ENCODE peak calls at places on chromosomes 7 and 10, in eight cellular contexts. E is cardiac muscle cell, W is psoas muscle, V is brain microvascular endothelial cell, L is astrocyte of the cerebellum, O is sigmoid colon, R is ovary, X is PC-3. F is an unnamed sample.

GRCh38 chr10:98170249-98171117 is 36.0 kb downstream of the R3HCC1L start:
- DNase-seq in E (peak), R (no peak), X (peak), W (no peak), L (peak), V (peak), O (no peak), F (peak)

GRCh38 chr10:69088801-69089501 is 1.0 kb downstream of the SRGN start:
- DNase-seq in W (no peak), X (peak), O (no peak), L (no peak), V (peak), R (no peak), E (peak), F (no peak)

GRCh38 chr7:101237206-101238067 is at the start of gene CLDN15:
- DNase-seq in L (no peak), O (peak), E (peak), X (no peak), R (peak), W (peak), V (peak), F (no peak)

GRCh38 chr7:120741371-120742042 is 116.4 kb downstream of the TSPAN12 start:
- DNase-seq in E (no peak), X (no peak), V (no peak), L (no peak), O (no peak), R (no peak), W (no peak), F (no peak)

GRCh38 chr7:108557191-108557590 is 12.3 kb downstream of the THAP5 start:
- DNase-seq in O (no peak), L (no peak), V (no peak), R (no peak), E (no peak), W (no peak), X (no peak), F (no peak)

GRCh38 chr10:114304566-114305421 is 65.7 kb downstream of the VWA2 start:
- DNase-seq in O (peak), V (no peak), R (peak), W (no peak), E (no peak), X (peak), L (no peak), F (peak)

GRCh38 chr7:37899712-37900247 is 16.8 kb downstream of the SFRP4 start:
- DNase-seq in X (peak), E (no peak), V (no peak), R (no peak), W (no peak), L (no peak), O (no peak), F (no peak)

GRCh38 chr10:28949005-28950004 is 272.0 kb downstream of the BAMBI start:
- DNase-seq in X (no peak), L (no peak), O (no peak), V (no peak), E (no peak), R (no peak), W (no peak), F (no peak)

GRCh38 chr7:121447191-121447920 is 51.2 kb upstream of the FAM3C start:
- DNase-seq in V (no peak), E (no peak), W (no peak), L (no peak), R (no peak), X (no peak), O (no peak), F (no peak)

GRCh38 chr10:33743429-33743857 is 409.0 kb upstream of the NRP1 start:
- DNase-seq in E (no peak), O (no peak), V (no peak), W (no peak), X (no peak), R (no peak), L (no peak), F (no peak)

GRCh38 chr10:101080933-101081546 is 19.3 kb downstream of the KAZALD1 start:
- DNase-seq in E (peak), R (no peak), O (no peak), V (no peak), X (peak), L (no peak), W (no peak), F (peak)

GRCh38 chr10:58258977-58259692 is 8.6 kb downstream of the IPMK start:
- DNase-seq in O (no peak), L (no peak), V (no peak), E (no peak), W (no peak), R (no peak), X (peak), F (no peak)
- TF ChIP-seq CTCF in O (no peak), L (peak), V (peak), E (no peak), W (no peak), R (no peak), X (peak), F (no peak)

GRCh38 chr7:29609162-29610030 is 45.8 kb downstream of the PRR15 start:
- DNase-seq in E (peak), X (peak), W (no peak), O (no peak), R (no peak), V (no peak), L (no peak), F (no peak)
- TF ChIP-seq CTCF in E (peak), X (peak), W (peak), O (peak), R (no peak), V (peak), L (peak), F (peak)

DNA sequence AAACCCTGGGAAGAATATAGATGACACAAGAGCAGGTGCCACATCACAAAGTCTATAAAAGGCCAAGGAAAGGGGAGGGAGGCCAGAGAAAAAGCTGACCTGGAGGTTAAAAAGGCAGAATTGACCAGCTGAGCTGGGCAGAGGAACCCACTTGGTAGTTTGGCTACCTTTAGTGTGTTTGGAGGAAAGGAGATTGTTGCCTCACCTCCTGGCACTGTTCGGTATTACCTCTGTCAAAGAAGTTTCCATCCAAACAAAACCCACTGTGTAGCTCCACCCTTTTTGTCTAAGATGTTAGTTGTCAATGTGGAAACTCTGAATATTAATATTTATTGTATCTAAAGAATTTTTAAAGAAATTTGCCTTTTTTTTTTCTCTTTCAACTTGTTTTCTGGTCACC is 23.4 kb downstream of the ENTPD7 start:
- DNase-seq in O (no peak), V (no peak), E (no peak), W (no peak), R (no peak), X (peak), L (no peak), F (no peak)
- TF ChIP-seq CTCF in O (no peak), V (peak), E (peak), W (no peak), R (no peak), X (peak), L (peak), F (peak)

DNA sequence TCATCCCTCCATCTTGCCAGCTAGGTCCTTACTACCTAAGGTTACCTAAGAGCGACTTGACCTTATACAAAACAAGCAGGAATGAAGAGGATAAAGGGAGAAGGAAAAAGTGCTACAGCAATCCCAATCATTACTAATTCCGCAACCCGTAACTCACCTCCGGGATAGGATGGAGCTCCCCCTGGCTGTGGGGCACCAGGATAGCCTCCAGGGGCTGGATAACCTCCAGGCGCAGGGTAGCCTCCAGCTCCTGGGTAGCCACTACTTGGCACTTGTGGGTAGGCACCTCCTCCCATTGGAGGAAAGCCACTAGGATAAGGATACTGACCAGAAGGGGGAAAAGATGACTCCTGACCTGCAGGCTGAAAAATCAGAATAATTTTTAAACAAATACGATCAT is 15.8 kb downstream of the ANXA7 start:
- DNase-seq in O (no peak), L (no peak), X (peak), V (no peak), R (no peak), W (no peak), E (no peak), F (no peak)
- TF ChIP-seq CTCF in O (no peak), L (no peak), X (peak), V (peak), R (no peak), W (peak), E (peak), F (peak)

DNA sequence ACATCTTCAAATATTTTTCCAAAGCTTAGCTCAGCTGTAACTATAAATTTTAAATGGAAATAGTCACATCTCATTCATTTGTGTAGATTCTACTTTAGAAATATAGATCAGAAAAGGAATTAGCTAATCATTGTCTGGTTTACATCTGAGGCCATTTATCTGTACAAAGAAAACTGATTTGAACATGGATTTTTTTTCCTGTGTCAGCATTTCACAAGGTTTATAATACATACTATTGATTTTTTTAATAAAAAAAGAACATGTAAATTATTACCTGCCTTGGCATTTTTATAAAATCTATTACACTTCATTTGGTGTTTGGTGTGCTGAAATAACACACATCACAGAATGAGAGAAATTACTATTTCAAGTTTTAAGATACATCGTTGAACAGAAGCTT is 3.5 kb upstream of the GPR37 start:
- DNase-seq in V (no peak), L (no peak), O (no peak), X (no peak), W (no peak), R (no peak), E (no peak), F (no peak)
- TF ChIP-seq CTCF in V (no peak), L (no peak), O (no peak), X (no peak), W (no peak), R (no peak), E (no peak), F (no peak)

GRCh38 chr10:2051108-2051507 is 313.8 kb upstream of the ADARB2 start:
- DNase-seq in E (no peak), V (no peak), L (no peak), R (no peak), X (no peak), O (no peak), W (no peak), F (no peak)

GRCh38 chr10:2054728-2055127 is 317.4 kb upstream of the ADARB2 start:
- DNase-seq in O (no peak), R (no peak), W (no peak), X (no peak), L (no peak), V (no peak), E (no peak), F (no peak)

GRCh38 chr10:2048337-2048973 is 311.1 kb upstream of the ADARB2 start:
- DNase-seq in X (no peak), W (no peak), E (no peak), V (no peak), R (no peak), L (no peak), O (no peak), F (no peak)

GRCh38 chr10:2049560-2049959 is 312.2 kb upstream of the ADARB2 start:
- DNase-seq in W (no peak), R (no peak), O (no peak), X (no peak), E (no peak), V (no peak), L (no peak), F (no peak)
- TF ChIP-seq CTCF in W (no peak), R (no peak), O (no peak), X (no peak), E (no peak), V (no peak), L (no peak), F (no peak)

GRCh38 chr7:26441640-26442277 is 150.1 kb downstream of the SNX10 start:
- DNase-seq in X (no peak), W (no peak), O (no peak), R (no peak), E (no peak), L (no peak), V (no peak), F (no peak)

GRCh38 chr7:26439502-26440252 is 148.0 kb downstream of the SNX10 start:
- DNase-seq in W (no peak), O (no peak), R (no peak), E (no peak), X (no peak), V (no peak), L (no peak), F (no peak)

GRCh38 chr7:26440253-26440992 is 148.8 kb downstream of the SNX10 start:
- DNase-seq in W (no peak), E (no peak), O (no peak), R (no peak), V (no peak), L (no peak), X (no peak), F (no peak)

GRCh38 chr7:26443006-26443405 is 151.3 kb downstream of the SNX10 start:
- DNase-seq in W (no peak), R (no peak), V (no peak), E (no peak), L (no peak), O (no peak), X (no peak), F (no peak)

DNA sequence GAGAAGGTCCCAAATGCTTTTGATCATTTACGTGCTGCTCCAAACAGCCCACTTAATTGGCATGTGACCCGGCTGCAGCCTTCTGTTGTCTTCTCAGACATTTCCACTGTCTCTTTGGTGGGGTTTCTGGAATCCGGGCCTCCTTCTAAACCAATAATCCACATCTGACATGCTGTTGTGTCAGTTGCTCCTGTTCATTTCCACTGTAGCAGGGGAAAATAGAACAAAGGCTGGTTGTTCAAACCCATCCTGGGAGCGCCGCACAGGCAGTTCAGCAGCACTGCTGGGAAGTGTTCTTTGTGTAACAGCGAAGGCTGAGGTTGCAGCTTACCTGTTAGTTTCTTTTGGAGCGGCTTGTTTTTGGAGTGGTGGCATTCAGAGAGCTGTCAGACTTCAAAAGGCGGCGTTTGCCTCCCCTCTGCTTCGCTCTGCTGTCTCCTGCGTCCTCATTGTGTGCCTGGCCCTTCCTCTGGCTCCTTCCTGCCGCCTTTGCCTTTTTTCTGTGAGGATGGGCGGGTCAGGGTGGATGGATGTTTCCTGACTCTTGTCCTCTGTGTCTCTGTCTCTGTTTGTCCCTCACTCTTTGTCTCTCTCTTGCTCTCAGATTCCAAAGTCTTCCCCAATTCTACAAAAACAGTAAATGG is 149.5 kb downstream of the SNX10 start:
- DNase-seq in O (no peak), E (no peak), R (no peak), W (no peak), V (no peak), L (no peak), X (no peak), F (no peak)
- TF ChIP-seq CTCF in O (no peak), E (no peak), R (no peak), W (no peak), V (no peak), L (no peak), X (no peak), F (no peak)

GRCh38 chr7:34365011-34365410 is 293.0 kb upstream of the NPSR1 start:
- DNase-seq in E (no peak), O (no peak), X (no peak), V (no peak), R (no peak), L (no peak), W (no peak), F (no peak)
- TF ChIP-seq CTCF in E (no peak), O (no peak), X (no peak), V (no peak), R (no peak), L (no peak), W (no peak), F (no peak)

F was measured in progenitor cell of endocrine pancreas.